ENCODE peak calls at places on chromosomes 11 and 22, in six cellular contexts. One of them, this sample, is unnamed.

GRCh38 chr11:13082588-13082987 is 73.5 kb downstream of the RASSF10 start:
- ATAC-seq in right cardiac atrium: no peak
- ATAC-seq in body of pancreas: no peak
- ATAC-seq in RWPE2: no peak
- ATAC-seq in A549: no peak
- ATAC-seq in left lung: no peak
- ATAC-seq in this sample: no peak

GRCh38 chr22:49052023-49052538 is 775.6 kb downstream of the BRD1 start:
- ATAC-seq in right cardiac atrium: peak; percentile 41
- ATAC-seq in A549: no peak
- ATAC-seq in body of pancreas: peak; percentile 69
- ATAC-seq in RWPE2: no peak
- ATAC-seq in left lung: peak; percentile 93
- ATAC-seq in this sample: no peak

GRCh38 chr22:44677299-44678244 is 24.4 kb upstream of the PRR5 start:
- ATAC-seq in right cardiac atrium: peak; percentile 9
- ATAC-seq in left lung: no peak
- ATAC-seq in A549: no peak
- ATAC-seq in body of pancreas: no peak
- ATAC-seq in RWPE2: no peak
- ATAC-seq in this sample: no peak

GRCh38 chr11:11157201-11157600 is 195.8 kb downstream of the CSNK2A3 start:
- ATAC-seq in RWPE2: no peak
- ATAC-seq in right cardiac atrium: peak; percentile 47
- ATAC-seq in body of pancreas: no peak
- ATAC-seq in left lung: peak; percentile 56
- ATAC-seq in A549: peak; percentile 64
- ATAC-seq in this sample: no peak

GRCh38 chr11:68396526-68396925 is 64.0 kb upstream of the PPP6R3 start:
- ATAC-seq in right cardiac atrium: no peak
- ATAC-seq in A549: no peak
- ATAC-seq in RWPE2: no peak
- ATAC-seq in left lung: no peak
- ATAC-seq in body of pancreas: no peak
- ATAC-seq in this sample: no peak

GRCh38 chr11:131739243-131739882 is 368.9 kb downstream of the NTM start:
- ATAC-seq in right cardiac atrium: no peak
- ATAC-seq in left lung: no peak
- ATAC-seq in RWPE2: no peak
- ATAC-seq in A549: no peak
- ATAC-seq in body of pancreas: no peak
- ATAC-seq in this sample: no peak

GRCh38 chr11:47961383-47961782 is 19.0 kb upstream of the PTPRJ start:
- ATAC-seq in RWPE2: no peak
- ATAC-seq in right cardiac atrium: no peak
- ATAC-seq in A549: peak; percentile 82
- ATAC-seq in body of pancreas: no peak
- ATAC-seq in left lung: peak; percentile 47
- ATAC-seq in this sample: no peak

GRCh38 chr11:50298182-50298988 is 265.7 kb downstream of the OR4C45 start:
- ATAC-seq in A549: no peak
- ATAC-seq in body of pancreas: no peak
- ATAC-seq in left lung: no peak
- ATAC-seq in right cardiac atrium: peak; percentile 62
- ATAC-seq in RWPE2: no peak
- ATAC-seq in this sample: no peak

GRCh38 chr22:45552580-45553332 is 50.1 kb downstream of the FBLN1 start:
- ATAC-seq in right cardiac atrium: peak; percentile 56
- ATAC-seq in left lung: peak; percentile 49
- ATAC-seq in RWPE2: no peak
- ATAC-seq in body of pancreas: peak; percentile 31
- ATAC-seq in A549: no peak
- ATAC-seq in this sample: no peak

GRCh38 chr11:73158356-73159051 is 16.4 kb upstream of the FCHSD2 start:
- ATAC-seq in right cardiac atrium: peak; percentile 12
- ATAC-seq in RWPE2: no peak
- ATAC-seq in A549: no peak
- ATAC-seq in body of pancreas: no peak
- ATAC-seq in left lung: no peak
- ATAC-seq in this sample: no peak

GRCh38 chr11:12242071-12242672 is 131.8 kb downstream of the MICAL2 start:
- ATAC-seq in RWPE2: no peak
- ATAC-seq in body of pancreas: peak; percentile 70
- ATAC-seq in A549: no peak
- ATAC-seq in right cardiac atrium: no peak
- ATAC-seq in left lung: no peak
- ATAC-seq in this sample: no peak

GRCh38 chr11:76770642-76771445 is 12.3 kb upstream of the TSKU start:
- ATAC-seq in right cardiac atrium: peak; percentile 22
- ATAC-seq in body of pancreas: peak; percentile 15
- ATAC-seq in RWPE2: peak; percentile 64
- ATAC-seq in A549: peak; percentile 66
- ATAC-seq in left lung: peak; percentile 54
- ATAC-seq in this sample: peak; percentile 81

GRCh38 chr11:83056204-83056603 is 15.5 kb downstream of the RAB30 start:
- ATAC-seq in A549: no peak
- ATAC-seq in left lung: no peak
- ATAC-seq in right cardiac atrium: no peak
- ATAC-seq in RWPE2: no peak
- ATAC-seq in body of pancreas: no peak
- ATAC-seq in this sample: no peak

GRCh38 chr11:27482793-27483192 is 10.2 kb upstream of the LGR4 start:
- ATAC-seq in left lung: no peak
- ATAC-seq in body of pancreas: no peak
- ATAC-seq in right cardiac atrium: no peak
- ATAC-seq in A549: no peak
- ATAC-seq in RWPE2: no peak
- ATAC-seq in this sample: no peak

GRCh38 chr11:115473167-115473566 is 31.0 kb downstream of the CADM1 start:
- ATAC-seq in RWPE2: no peak
- ATAC-seq in left lung: no peak
- ATAC-seq in A549: no peak
- ATAC-seq in right cardiac atrium: no peak
- ATAC-seq in body of pancreas: no peak
- ATAC-seq in this sample: no peak

DNA sequence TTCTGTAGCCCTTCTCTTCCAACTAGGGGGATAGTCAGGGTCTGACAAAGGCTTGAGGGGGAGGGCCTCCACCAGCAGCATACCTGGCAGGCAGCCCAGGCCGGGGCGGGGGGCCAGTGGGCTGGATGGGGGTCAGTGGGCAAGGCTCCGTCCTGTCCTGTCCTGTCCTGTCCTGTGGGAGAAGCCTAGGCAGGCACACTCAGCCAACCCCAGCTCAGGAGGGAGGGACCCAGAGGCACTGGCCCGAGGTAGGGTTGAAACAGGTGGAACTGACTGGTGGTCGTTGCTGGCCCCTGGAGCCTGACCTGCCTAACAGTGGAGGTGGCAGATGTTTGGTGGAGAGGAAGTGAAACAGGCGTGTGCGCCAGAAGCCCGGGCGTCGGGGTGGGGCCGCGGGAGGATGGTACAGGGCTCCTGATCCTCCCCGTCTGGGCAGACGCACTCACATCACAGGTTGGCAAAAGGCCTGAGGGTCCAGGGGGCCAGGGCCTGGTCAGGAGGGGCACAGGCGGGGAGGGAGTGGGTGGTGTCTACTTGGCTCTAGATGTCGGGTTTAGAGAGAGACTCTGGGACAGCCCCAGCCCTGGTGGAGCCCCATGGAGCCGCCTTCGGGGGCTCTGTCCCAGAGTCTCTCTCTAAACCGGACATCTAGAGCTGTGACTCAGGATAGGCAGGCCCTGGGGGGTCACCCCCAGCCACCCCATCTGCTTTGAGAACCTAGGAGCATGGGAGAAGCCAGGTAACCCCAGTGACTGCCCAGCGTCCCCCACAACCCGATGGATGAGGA is 32.5 kb upstream of the GRAMD4 start:
- ATAC-seq in A549: no peak
- ATAC-seq in right cardiac atrium: peak; percentile 2
- ATAC-seq in left lung: peak; percentile 11
- ATAC-seq in body of pancreas: no peak
- ATAC-seq in RWPE2: no peak
- ATAC-seq in this sample: peak; percentile 31
- H3K4me1 ChIP-seq in A549: no peaks in the 10 kb centered on the region
- H3K4me1 ChIP-seq in right cardiac atrium: peaks cover 11% of the 10 kb centered on the region
- H3K4me1 ChIP-seq in left lung: peaks cover 12% of the 10 kb centered on the region
- H3K4me1 ChIP-seq in body of pancreas: peaks cover 19% of the 10 kb centered on the region
- H3K4me1 ChIP-seq in RWPE2: no peaks in the 10 kb centered on the region
- H3K4me1 ChIP-seq in this sample: peaks cover 52% of the 10 kb centered on the region

GRCh38 chr22:30251661-30252226 is 5.2 kb upstream of the LIF start:
- ATAC-seq in RWPE2: no peak
- ATAC-seq in A549: no peak
- ATAC-seq in left lung: no peak
- ATAC-seq in body of pancreas: no peak
- ATAC-seq in right cardiac atrium: no peak
- ATAC-seq in this sample: no peak
- H3K4me1 ChIP-seq in RWPE2: peaks cover 14% of the 10 kb centered on the region
- H3K4me1 ChIP-seq in A549: peaks cover 86% of the 10 kb centered on the region
- H3K4me1 ChIP-seq in left lung: peaks cover 7% of the 10 kb centered on the region
- H3K4me1 ChIP-seq in body of pancreas: peaks cover 30% of the 10 kb centered on the region
- H3K4me1 ChIP-seq in right cardiac atrium: no peaks in the 10 kb centered on the region
- H3K4me1 ChIP-seq in this sample: peaks cover 35% of the 10 kb centered on the region

GRCh38 chr22:39234157-39234793 is 10.5 kb downstream of the PDGFB start:
- ATAC-seq in RWPE2: no peak
- ATAC-seq in right cardiac atrium: peak; percentile 83
- ATAC-seq in A549: no peak
- ATAC-seq in body of pancreas: no peak
- ATAC-seq in left lung: no peak
- ATAC-seq in this sample: peak; percentile 61

GRCh38 chr22:39232806-39233735 is 11.7 kb downstream of the PDGFB start:
- ATAC-seq in A549: no peak
- ATAC-seq in left lung: no peak
- ATAC-seq in body of pancreas: no peak
- ATAC-seq in RWPE2: no peak
- ATAC-seq in right cardiac atrium: no peak
- ATAC-seq in this sample: no peak

GRCh38 chr22:39236321-39237275 is 8.2 kb downstream of the PDGFB start:
- ATAC-seq in left lung: peak; percentile 12
- ATAC-seq in A549: no peak
- ATAC-seq in RWPE2: no peak
- ATAC-seq in body of pancreas: no peak
- ATAC-seq in right cardiac atrium: peak; percentile 24
- ATAC-seq in this sample: no peak

GRCh38 chr22:39233736-39234120 is 11.1 kb downstream of the PDGFB start:
- ATAC-seq in body of pancreas: no peak
- ATAC-seq in right cardiac atrium: peak; percentile 34
- ATAC-seq in A549: no peak
- ATAC-seq in RWPE2: no peak
- ATAC-seq in left lung: no peak
- ATAC-seq in this sample: peak; percentile 29

DNA sequence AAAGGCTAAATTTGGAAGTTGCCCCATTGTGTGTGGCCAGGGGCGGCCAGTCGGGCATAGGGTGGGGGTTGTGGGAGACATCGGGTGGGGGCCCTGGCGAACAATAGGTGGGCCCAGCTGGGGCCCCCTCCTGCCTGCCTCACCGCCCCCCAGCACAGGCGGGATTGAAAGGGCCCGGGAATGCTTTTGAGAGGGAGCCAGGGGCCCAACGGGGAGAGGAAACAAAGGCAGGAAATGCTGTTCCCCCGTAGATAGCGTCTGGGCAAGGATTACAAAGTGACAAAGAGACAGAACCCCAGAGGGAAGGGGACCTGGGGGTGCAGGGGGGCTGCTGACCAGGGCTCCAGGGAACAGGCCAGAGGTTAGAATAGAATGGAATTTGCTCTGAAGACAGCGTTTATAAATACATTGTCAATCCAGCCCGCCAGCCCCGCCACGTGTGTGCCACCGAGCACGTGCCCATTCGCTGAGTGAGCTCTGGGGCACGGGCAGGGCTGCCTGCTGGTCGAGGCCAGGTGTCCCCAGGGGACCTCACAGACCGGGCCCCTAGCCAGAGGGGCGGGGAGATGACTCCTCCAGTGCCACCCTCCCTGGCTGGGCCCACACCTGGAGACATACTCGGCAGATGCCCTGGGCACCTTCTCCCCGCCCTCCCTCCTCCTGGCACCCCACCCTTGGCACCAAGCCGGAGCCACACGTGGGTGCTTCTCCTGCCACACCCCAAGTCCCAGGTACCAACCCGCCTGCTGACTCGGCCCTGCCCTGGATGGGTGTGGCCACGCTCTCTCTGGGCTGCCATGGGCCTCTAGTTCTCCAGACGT is 9.7 kb downstream of the PDGFB start:
- ATAC-seq in A549: no peak
- ATAC-seq in RWPE2: peak; percentile 73
- ATAC-seq in body of pancreas: peak; percentile 52
- ATAC-seq in right cardiac atrium: peak; percentile 59
- ATAC-seq in left lung: peak; percentile 21
- ATAC-seq in this sample: peak; percentile 35
- H3K4me1 ChIP-seq in A549: peaks cover 18% of the 10 kb centered on the region
- H3K4me1 ChIP-seq in RWPE2: peaks cover 38% of the 10 kb centered on the region
- H3K4me1 ChIP-seq in body of pancreas: peaks cover 55% of the 10 kb centered on the region
- H3K4me1 ChIP-seq in right cardiac atrium: peaks cover 25% of the 10 kb centered on the region
- H3K4me1 ChIP-seq in left lung: peaks cover 26% of the 10 kb centered on the region
- H3K4me1 ChIP-seq in this sample: no peaks in the 10 kb centered on the region

GRCh38 chr11:86511086-86511551 is 136.4 kb downstream of the CCDC81 start:
- ATAC-seq in left lung: peak; percentile 64
- ATAC-seq in A549: no peak
- ATAC-seq in body of pancreas: peak; percentile 70
- ATAC-seq in right cardiac atrium: peak; percentile 44
- ATAC-seq in RWPE2: peak; percentile 15
- ATAC-seq in this sample: no peak

GRCh38 chr11:86513138-86513537 is 138.5 kb downstream of the CCDC81 start:
- ATAC-seq in left lung: no peak
- ATAC-seq in body of pancreas: no peak
- ATAC-seq in right cardiac atrium: no peak
- ATAC-seq in RWPE2: no peak
- ATAC-seq in A549: no peak
- ATAC-seq in this sample: no peak

GRCh38 chr11:86515297-86516094 is 140.8 kb downstream of the CCDC81 start:
- ATAC-seq in A549: no peak
- ATAC-seq in body of pancreas: peak; percentile 61
- ATAC-seq in RWPE2: peak; percentile 93
- ATAC-seq in right cardiac atrium: peak; percentile 29
- ATAC-seq in left lung: peak; percentile 40
- ATAC-seq in this sample: no peak

GRCh38 chr11:86514453-86514852 is 139.8 kb downstream of the CCDC81 start:
- ATAC-seq in body of pancreas: no peak
- ATAC-seq in left lung: no peak
- ATAC-seq in right cardiac atrium: no peak
- ATAC-seq in A549: no peak
- ATAC-seq in RWPE2: no peak
- ATAC-seq in this sample: no peak

DNA sequence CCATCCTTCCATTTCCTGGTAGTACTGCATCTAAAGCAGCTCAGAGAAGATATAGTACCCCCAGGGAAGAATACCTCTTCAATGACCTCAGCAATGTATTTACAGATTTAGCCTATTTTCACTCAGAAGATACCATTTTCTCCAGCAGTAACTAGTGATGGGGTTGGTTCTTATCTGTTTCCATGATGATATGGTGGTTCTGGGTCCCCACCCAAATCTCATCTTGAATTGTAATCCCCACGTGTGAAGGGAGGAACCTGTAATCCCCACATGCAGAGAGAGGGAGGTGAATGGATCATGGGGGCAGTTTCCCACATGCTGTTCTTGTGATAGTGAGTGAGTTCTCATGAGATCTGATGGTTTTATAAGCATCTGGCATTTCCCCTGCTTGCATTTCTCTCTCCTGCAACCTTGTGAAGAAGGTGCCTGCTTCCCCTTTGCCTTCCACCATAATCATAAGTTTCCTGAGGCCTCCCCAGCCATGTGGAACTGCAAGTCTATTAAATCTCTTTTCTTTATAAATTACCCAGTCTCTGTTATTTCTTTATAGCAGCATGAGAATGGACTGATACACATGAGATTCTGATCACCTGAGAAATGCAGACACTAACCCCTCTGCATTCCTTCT is 139.2 kb downstream of the CCDC81 start:
- ATAC-seq in body of pancreas: no peak
- ATAC-seq in left lung: no peak
- ATAC-seq in A549: no peak
- ATAC-seq in right cardiac atrium: no peak
- ATAC-seq in RWPE2: no peak
- ATAC-seq in this sample: no peak
- H3K4me1 ChIP-seq in body of pancreas: peaks cover 13% of the 10 kb centered on the region
- H3K4me1 ChIP-seq in left lung: peaks cover 5% of the 10 kb centered on the region
- H3K4me1 ChIP-seq in A549: peaks cover 70% of the 10 kb centered on the region
- H3K4me1 ChIP-seq in right cardiac atrium: peaks cover 14% of the 10 kb centered on the region
- H3K4me1 ChIP-seq in RWPE2: peaks cover 40% of the 10 kb centered on the region
- H3K4me1 ChIP-seq in this sample: peaks cover 7% of the 10 kb centered on the region